ENCODE peak calls at places on chromosomes 11 and 22, in eight cellular contexts. O is ascending aorta; L is GM12865; Y is GM23248; B is mammary epithelial cell; E is effector memory CD4-positive, alpha-beta T cell; K is CD8-positive, alpha-beta T cell; Z is aorta. V is an unnamed sample.

GRCh38 chr11:35947437-35947836 is 3.6 kb downstream of the LDLRAD3 start:
- DNase-seq in L (no peak), E (no peak), Y (no peak), B (no peak), K (no peak), Z (no peak), O (no peak), V (no peak)

GRCh38 chr22:26599505-26599904 is 9.6 kb upstream of the TPST2 start:
- DNase-seq in O (no peak), Y (no peak), E (no peak), Z (no peak), K (no peak), B (no peak), L (no peak), V (no peak)

GRCh38 chr11:65891180-65892136 is 985 bp downstream of the CCDC85B start:
- DNase-seq in Y (peak; percentile 64), E (no peak), K (no peak), O (no peak), B (no peak), Z (no peak), L (peak; percentile 67), V (no peak)

GRCh38 chr11:6888830-6889229 is 3.5 kb downstream of the OR2D2 start:
- DNase-seq in K (no peak), E (no peak), Z (no peak), Y (no peak), L (no peak), O (no peak), B (no peak), V (no peak)

GRCh38 chr11:60862171-60862570 is 5.2 kb upstream of the ZP1 start:
- DNase-seq in E (no peak), L (no peak), Y (no peak), Z (peak; percentile 12), B (no peak), O (no peak), K (no peak), V (no peak)

GRCh38 chr11:95035316-95035715 is 10.3 kb downstream of the KDM4E start:
- DNase-seq in O (no peak), Y (no peak), K (no peak), L (no peak), B (peak; percentile 69), E (no peak), Z (no peak), V (no peak)

GRCh38 chr22:36773935-36774334 is 2.0 kb downstream of the IFT27 start:
- DNase-seq in K (no peak), Y (peak; percentile 71), L (no peak), B (peak; percentile 31), Z (no peak), E (no peak), O (no peak), V (no peak)

GRCh38 chr11:119505861-119506260 is 82.9 kb upstream of the THY1 start:
- DNase-seq in L (no peak), K (no peak), O (no peak), B (no peak), Z (no peak), E (no peak), Y (no peak), V (no peak)

GRCh38 chr11:95991101-95991500 is 67.2 kb upstream of the MTMR2 start:
- DNase-seq in Z (no peak), K (no peak), O (no peak), B (peak; percentile 35), Y (peak; percentile 29), E (no peak), L (no peak), V (no peak)

GRCh38 chr11:69707156-69707555 is 3.3 kb upstream of the FGF19 start:
- DNase-seq in Z (no peak), K (no peak), B (peak; percentile 90), Y (no peak), L (no peak), O (no peak), E (no peak), V (no peak)

GRCh38 chr22:41094036-41094435 is 1.6 kb downstream of the EP300 start:
- DNase-seq in O (no peak), K (no peak), Z (no peak), E (no peak), L (peak; percentile 35), B (peak; percentile 42), Y (peak; percentile 65), V (no peak)

GRCh38 chr11:24422371-24422770 is 74.5 kb upstream of the LUZP2 start:
- DNase-seq in Z (no peak), Y (peak; percentile 12), E (no peak), K (no peak), O (no peak), B (no peak), L (no peak), V (no peak)

GRCh38 chr22:42262964-42263363 is 7.5 kb downstream of the TCF20 start:
- DNase-seq in E (no peak), Z (no peak), L (peak; percentile 62), K (no peak), B (no peak), Y (no peak), O (no peak), V (no peak)

GRCh38 chr11:67486481-67487195 is 3.8 kb downstream of the AIP start:
- DNase-seq in E (no peak), O (no peak), Z (no peak), B (no peak), K (no peak), L (peak; percentile 90), Y (no peak), V (peak; percentile 83)

GRCh38 chr22:23755711-23756110 is 1.5 kb upstream of the VPREB3 start:
- DNase-seq in Z (no peak), O (no peak), L (no peak), K (no peak), B (no peak), E (no peak), Y (no peak), V (no peak)

DNA sequence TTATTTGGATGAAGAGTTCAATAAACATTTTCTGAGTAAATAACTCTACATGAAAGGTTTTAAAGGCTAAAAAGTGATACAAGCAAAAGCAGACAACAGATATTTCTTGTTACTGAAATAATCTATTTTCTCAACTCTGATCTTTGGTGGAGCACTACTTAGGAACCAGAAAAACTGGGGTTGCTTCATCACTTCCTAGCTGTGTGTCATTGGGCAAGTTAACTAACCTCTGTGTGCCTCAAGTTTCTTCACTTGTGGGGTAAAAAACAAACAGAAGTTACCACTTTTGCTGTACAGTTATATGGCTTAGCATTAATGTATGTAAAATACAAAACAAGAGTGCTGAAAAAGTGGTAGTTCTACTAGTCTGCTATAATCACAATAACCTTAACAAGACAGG is 5.6 kb downstream of the MAPK1 start:
- DNase-seq in Y (peak; percentile 43), E (no peak), K (no peak), O (no peak), L (no peak), Z (no peak), B (peak; percentile 32), V (no peak)
- H3K4me3 ChIP-seq in Y (no peak overlapping the region), E (no peak overlapping the region), K (no peak overlapping the region), O (no peak overlapping the region), L (no peak overlapping the region), Z (no peak overlapping the region), B (no peak overlapping the region), V (no peak overlapping the region)

GRCh38 chr11:76765863-76766350 is 17.2 kb upstream of the TSKU start:
- DNase-seq in Z (no peak), K (no peak), B (no peak), L (no peak), E (no peak), O (no peak), Y (peak; percentile 54), V (no peak)

GRCh38 chr11:76769071-76769560 is 14.0 kb upstream of the TSKU start:
- DNase-seq in Y (peak; percentile 50), L (no peak), K (no peak), B (no peak), Z (no peak), E (no peak), O (no peak), V (no peak)

GRCh38 chr11:76768091-76769047 is 14.8 kb upstream of the TSKU start:
- DNase-seq in O (no peak), Z (no peak), Y (peak; percentile 36), L (peak; percentile 14), B (peak; percentile 60), E (peak; percentile 5), K (no peak), V (no peak)

GRCh38 chr11:76766521-76766920 is 16.6 kb upstream of the TSKU start:
- DNase-seq in L (no peak), B (no peak), Y (no peak), O (no peak), K (no peak), E (no peak), Z (peak; percentile 55), V (no peak)

GRCh38 chr11:76767659-76768058 is 15.5 kb upstream of the TSKU start:
- DNase-seq in B (no peak), Y (no peak), E (no peak), O (no peak), Z (no peak), K (no peak), L (no peak), V (no peak)
- H3K4me3 ChIP-seq in B (no peak overlapping the region), Y (no peak overlapping the region), E (no peak overlapping the region), O (no peak overlapping the region), Z (no peak overlapping the region), K (no peak overlapping the region), L (no peak overlapping the region), V (no peak overlapping the region)

DNA sequence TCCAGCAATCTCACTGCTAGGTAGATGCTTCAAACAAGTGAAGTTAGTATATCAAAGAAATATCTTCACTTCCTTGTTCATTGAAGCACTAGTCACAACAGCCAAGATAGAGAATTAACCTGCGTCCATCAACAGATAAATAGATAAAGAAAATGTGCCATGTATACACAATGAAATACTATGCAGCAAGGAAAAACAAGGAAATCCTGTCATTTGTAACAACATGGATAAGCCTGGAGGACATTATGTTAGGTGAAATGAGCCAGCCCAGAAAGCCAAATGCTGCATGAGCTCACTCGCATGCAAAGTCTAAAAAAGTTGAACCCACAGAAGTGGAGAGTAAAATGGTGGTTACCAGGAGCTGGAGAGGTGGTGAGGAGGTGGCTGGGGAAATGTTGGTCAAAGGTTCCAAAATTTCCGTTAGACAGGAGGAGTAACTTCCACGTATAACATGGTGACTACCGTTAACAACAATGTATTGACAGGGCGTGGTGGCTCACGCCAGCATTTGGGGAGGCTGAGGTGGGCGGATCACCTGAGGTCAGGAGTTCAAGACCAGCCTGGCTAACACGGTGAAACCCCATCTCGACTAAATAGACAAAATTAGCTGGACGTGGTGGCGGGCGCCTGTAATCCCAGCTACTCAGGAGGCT is 23.6 kb upstream of the CARS1 start:
- DNase-seq in Y (no peak), K (no peak), O (no peak), E (no peak), Z (peak; percentile 34), B (no peak), L (no peak), V (no peak)
- H3K4me3 ChIP-seq in Y (no peak overlapping the region), K (no peak overlapping the region), O (no peak overlapping the region), E (no peak overlapping the region), Z (no peak overlapping the region), B (no peak overlapping the region), L (no peak overlapping the region), V (no peak overlapping the region)

DNA sequence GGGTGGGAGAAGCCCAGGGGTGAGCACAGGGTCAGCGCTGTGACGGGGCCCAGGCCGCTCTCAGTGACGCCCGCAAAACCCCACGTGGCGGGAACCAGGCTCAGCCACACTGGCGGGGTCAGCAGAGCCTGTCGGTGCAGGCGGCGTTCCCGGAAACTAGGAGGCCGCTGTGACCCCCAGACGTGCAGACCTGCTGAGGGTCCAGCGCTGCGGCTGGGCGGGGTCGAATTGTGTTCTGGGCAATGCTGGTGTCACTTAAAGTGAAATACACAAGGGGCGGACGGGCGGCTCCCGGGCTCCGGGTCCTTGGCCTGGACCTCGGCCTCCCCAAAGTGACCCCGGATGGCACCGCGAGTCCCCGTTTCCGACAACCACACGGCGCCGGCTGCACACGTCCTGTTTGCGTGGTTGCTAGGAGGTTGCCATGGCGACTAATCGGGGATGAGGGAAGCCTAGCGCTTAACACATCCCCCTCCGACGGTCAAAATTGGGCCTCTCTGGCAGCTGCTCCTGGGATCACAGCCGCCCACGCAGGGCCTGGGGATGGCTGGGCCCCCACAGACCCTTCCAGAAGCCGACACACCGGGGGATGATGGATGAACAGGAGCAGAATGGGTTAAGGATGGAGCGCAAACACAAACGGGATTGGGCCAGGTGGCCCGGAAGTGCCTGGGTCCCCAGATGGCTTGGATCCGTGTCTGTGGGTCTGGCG is 81.7 kb upstream of the PRR5 start:
- DNase-seq in E (peak; percentile 79), Y (peak; percentile 74), K (peak; percentile 93), L (peak; percentile 74), Z (peak; percentile 89), B (peak; percentile 5), O (peak; percentile 45), V (peak; percentile 5)
- H3K4me3 ChIP-seq in E (peak overlapping the region; percentile 35), Y (no peak overlapping the region), K (peak overlapping the region; percentile 47), L (no peak overlapping the region), Z (no peak overlapping the region), B (no peak overlapping the region), O (no peak overlapping the region), V (no peak overlapping the region)

V was measured in GM12864.